ENCODE peak calls at places on chromosomes 1 and 21, in six cellular contexts. F, I, Q, L, M and H are unnamed samples.

GRCh38 chr1:93528416-93528815 is 80.5 kb downstream of the FNBP1L start:
- DNase-seq in L (no peak), Q (no peak), F (no peak), M (no peak), I (no peak), H (no peak)

GRCh38 chr1:237562247-237562823 is 328.4 kb downstream of the ZP4 start:
- DNase-seq in Q (peak; percentile 75), M (peak; percentile 61), F (no peak), L (peak; percentile 4), I (peak; percentile 14), H (no peak)

GRCh38 chr1:155316922-155317321 is 3.8 kb upstream of the RUSC1 start:
- DNase-seq in I (no peak), L (no peak), Q (no peak), M (no peak), F (no peak), H (no peak)

GRCh38 chr1:92291372-92291999 is 7.3 kb downstream of the GLMN start:
- DNase-seq in F (no peak), L (no peak), Q (peak; percentile 56), M (peak; percentile 52), I (no peak), H (no peak)

GRCh38 chr1:150281221-150281757 is 1.1 kb upstream of the CIART start:
- DNase-seq in I (no peak), F (no peak), Q (peak; percentile 67), M (no peak), L (no peak), H (no peak)

GRCh38 chr1:29706936-29707335 is 470.6 kb downstream of the PTPRU start:
- DNase-seq in F (peak; percentile 60), M (no peak), Q (peak; percentile 40), I (peak; percentile 75), L (no peak), H (peak; percentile 59)

GRCh38 chr21:31554511-31555022 is 104.9 kb upstream of the SOD1 start:
- DNase-seq in Q (no peak), F (no peak), L (peak; percentile 46), I (no peak), M (no peak), H (no peak)

GRCh38 chr21:33369586-33369985 is 33.6 kb upstream of the IFNGR2 start:
- DNase-seq in M (no peak), L (no peak), I (no peak), F (no peak), Q (no peak), H (no peak)

GRCh38 chr1:245690946-245691456 is 536.2 kb downstream of the KIF26B start:
- DNase-seq in I (no peak), Q (no peak), M (no peak), L (no peak), F (no peak), H (no peak)

GRCh38 chr1:17059391-17060128 is 5.7 kb upstream of the SDHB start:
- DNase-seq in M (peak; percentile 55), Q (peak; percentile 76), I (no peak), F (peak; percentile 77), L (peak; percentile 30), H (peak; percentile 45)

DNA sequence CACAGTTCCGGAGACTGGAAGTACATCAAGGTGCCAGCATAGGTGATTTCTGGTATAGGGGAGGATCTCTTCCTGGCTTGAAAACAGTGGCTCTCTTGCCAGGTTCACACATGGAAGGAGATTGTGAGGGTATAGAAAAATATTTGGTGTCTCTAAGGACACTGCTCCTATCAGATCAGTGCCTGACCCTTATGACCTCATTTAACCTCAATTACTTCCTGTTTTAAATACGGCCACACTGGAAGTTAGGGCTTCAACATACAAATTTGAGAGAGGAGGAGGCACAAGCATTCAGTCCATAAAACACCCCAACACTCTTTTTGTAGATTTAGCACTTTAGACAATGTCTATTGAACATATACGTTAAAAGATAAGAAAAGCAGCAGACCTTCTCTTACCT is 37.0 kb downstream of the COL6A1 start:
- DNase-seq in Q (no peak), F (no peak), L (no peak), I (no peak), M (no peak), H (no peak)
- TF ChIP-seq POLR2A in Q (no peak), F (no peak), L (no peak), I (no peak), M (no peak), H (no peak)

GRCh38 chr1:205518616-205519540 is 14.4 kb downstream of the CDK18 start:
- DNase-seq in I (no peak), Q (no peak), M (no peak), F (no peak), L (no peak), H (no peak)

GRCh38 chr1:205521646-205522150 is 17.2 kb downstream of the CDK18 start:
- DNase-seq in M (no peak), Q (no peak), I (no peak), L (no peak), F (no peak), H (no peak)

GRCh38 chr1:205519541-205520131 is 15.2 kb downstream of the CDK18 start:
- DNase-seq in F (no peak), Q (no peak), L (no peak), I (no peak), M (no peak), H (no peak)

GRCh38 chr1:205522692-205523091 is 18.2 kb downstream of the CDK18 start:
- DNase-seq in F (no peak), I (no peak), M (no peak), Q (no peak), L (no peak), H (no peak)

GRCh38 chr1:205520709-205521108 is 16.2 kb downstream of the CDK18 start:
- DNase-seq in F (no peak), M (no peak), I (no peak), L (no peak), Q (no peak), H (no peak)
- TF ChIP-seq TAF1 in F (no peak), M (no peak), I (no peak), L (no peak), Q (no peak), H (no peak)

GRCh38 chr1:1561801-1562470 is 12.7 kb downstream of the SSU72 start:
- DNase-seq in Q (no peak), L (no peak), F (no peak), M (no peak), I (no peak), H (no peak)

GRCh38 chr1:1559066-1559465 is 15.6 kb downstream of the SSU72 start:
- DNase-seq in Q (no peak), M (no peak), F (no peak), I (no peak), L (no peak), H (no peak)

GRCh38 chr1:1558591-1558990 is 16.1 kb downstream of the SSU72 start:
- DNase-seq in M (no peak), Q (no peak), L (no peak), I (no peak), F (no peak), H (no peak)

GRCh38 chr1:1562556-1563195 is 12.0 kb downstream of the SSU72 start:
- DNase-seq in F (no peak), I (no peak), L (no peak), M (no peak), Q (no peak), H (no peak)

GRCh38 chr1:1560178-1560577 is 14.5 kb downstream of the SSU72 start:
- DNase-seq in I (no peak), F (no peak), M (no peak), Q (no peak), L (no peak), H (no peak)
- TF ChIP-seq POLR2AphosphoS5 in I (no peak), F (no peak), M (no peak), Q (peak; percentile 28), L (no peak), H (peak; percentile 32)

GRCh38 chr1:161215079-161215478 is at the start of gene FCER1G:
- DNase-seq in I (no peak), L (no peak), F (no peak), M (no peak), Q (no peak), H (no peak)
- TF ChIP-seq POLR2A in I (no peak), L (peak; percentile 20), F (no peak), M (peak; percentile 26), Q (peak; percentile 41), H (peak; percentile 23)